ENCODE peak calls at places on chromosomes 7 and 10, in six cellular contexts. B is AG04449, P is HTR-8/SVneo, O is fibroblast of pulmonary artery, W is NCI-H1092, U is sigmoid colon. E is an unnamed sample.

GRCh38 chr10:31873724-31874123 is 54.9 kb downstream of the ARHGAP12 start:
- DNase-seq in B (no peak), P (no peak), O (no peak), W (no peak), U (no peak), E (no peak)

GRCh38 chr10:5545011-5545410 is 20.2 kb downstream of the CALML3 start:
- DNase-seq in B (no peak), P (no peak), O (no peak), W (no peak), U (peak), E (no peak)

GRCh38 chr10:114995468-114995867 is 57.5 kb downstream of the TRUB1 start:
- DNase-seq in B (no peak), P (no peak), O (no peak), W (no peak), U (no peak), E (no peak)

GRCh38 chr10:77296534-77297369 is 340.9 kb downstream of the KCNMA1 start:
- DNase-seq in B (no peak), P (no peak), O (no peak), W (no peak), U (no peak), E (no peak)

GRCh38 chr7:157310676-157311185 is 26.1 kb upstream of the DNAJB6 start:
- DNase-seq in B (no peak), P (no peak), O (no peak), W (no peak), U (no peak), E (no peak)

GRCh38 chr7:55192718-55193117 is 172.4 kb upstream of the LANCL2 start:
- DNase-seq in B (peak), P (no peak), O (peak), W (no peak), U (no peak), E (no peak)

GRCh38 chr7:44561962-44562621 is 11.6 kb downstream of the DDX56 start:
- DNase-seq in B (no peak), P (peak), O (peak), W (no peak), U (no peak), E (no peak)

GRCh38 chr10:52864459-52865106 is 92.0 kb upstream of the MBL2 start:
- DNase-seq in B (peak), P (peak), O (peak), W (no peak), U (no peak), E (no peak)

GRCh38 chr7:96899108-96899507 is 106.2 kb upstream of the DLX6 start:
- DNase-seq in B (no peak), P (no peak), O (no peak), W (no peak), U (no peak), E (no peak)

E was measured in G401.